ENCODE peak calls at places on chromosomes 12 and 14, in nine cellular contexts. I is HepG2, U is endothelial cell of umbilical vein, S is thyroid gland, W is ovary, Q is tibial nerve, P is transverse colon, K is H1, T is HCT116. X is an unnamed sample.

GRCh38 chr12:121668750-121669524 is 517 bp downstream of the MORN3 start:
- DNase-seq in W (no peak), I (peak), K (no peak), T (no peak), S (peak), Q (no peak), U (peak), P (peak), X (peak)

GRCh38 chr12:11795910-11796459 is 146.5 kb downstream of the ETV6 start:
- DNase-seq in K (no peak), Q (no peak), I (peak), P (no peak), U (peak), W (no peak), S (no peak), T (peak), X (no peak)

GRCh38 chr12:51262758-51263177 is 7.4 kb downstream of the SMAGP start:
- DNase-seq in Q (peak), U (peak), K (no peak), S (peak), I (no peak), W (peak), T (peak), P (peak), X (peak)

GRCh38 chr12:122880668-122881067 is 15.3 kb downstream of the VPS37B start:
- DNase-seq in W (no peak), P (no peak), T (no peak), K (no peak), S (no peak), Q (no peak), U (no peak), I (peak), X (peak)

GRCh38 chr14:52044791-52045522 is 23.9 kb downstream of the NID2 start:
- DNase-seq in S (peak), K (no peak), I (no peak), T (no peak), P (no peak), U (peak), W (no peak), Q (no peak), X (no peak)

GRCh38 chr14:93619176-93619793 is 169.0 kb downstream of the PRIMA1 start:
- DNase-seq in S (peak), W (no peak), I (peak), Q (peak), T (peak), P (peak), U (peak), K (no peak), X (peak)

GRCh38 chr12:93518725-93519124 is 51.4 kb downstream of the MRPL42 start:
- DNase-seq in P (no peak), T (no peak), W (no peak), S (no peak), U (no peak), I (no peak), K (no peak), Q (no peak), X (peak)

GRCh38 chr12:132222096-132222807 is 78.0 kb downstream of the NOC4L start:
- DNase-seq in Q (no peak), W (no peak), T (peak), P (no peak), K (no peak), U (no peak), I (peak), S (peak), X (peak)

GRCh38 chr14:55398679-55399078 is 13.0 kb downstream of the ATG14 start:
- DNase-seq in W (peak), U (peak), Q (peak), K (no peak), I (no peak), S (no peak), T (peak), P (no peak), X (peak)

GRCh38 chr12:47785887-47786661 is 13.0 kb downstream of the SLC48A1 start:
- DNase-seq in K (no peak), U (no peak), T (no peak), Q (no peak), W (no peak), S (no peak), I (no peak), P (no peak), X (no peak)

GRCh38 chr12:125284945-125285344 is 219.7 kb downstream of the AACS start:
- DNase-seq in S (no peak), Q (no peak), W (no peak), K (no peak), T (peak), P (no peak), I (no peak), U (no peak), X (peak)

GRCh38 chr12:64273527-64274403 is 51.7 kb upstream of the KICS2 start:
- DNase-seq in U (peak), Q (no peak), S (no peak), W (no peak), P (peak), I (peak), T (peak), K (peak), X (peak)

GRCh38 chr14:50763386-50764007 is 67.5 kb downstream of the NIN start:
- DNase-seq in U (no peak), Q (no peak), I (no peak), S (no peak), W (no peak), P (no peak), T (no peak), K (no peak), X (no peak)

GRCh38 chr12:49776858-49777257 is 35.5 kb downstream of the TMBIM6 start:
- DNase-seq in Q (no peak), T (no peak), I (no peak), K (no peak), U (no peak), S (no peak), W (no peak), P (no peak), X (peak)

GRCh38 chr14:89131004-89131750 is 285.9 kb downstream of the FOXN3 start:
- DNase-seq in Q (no peak), P (no peak), I (no peak), W (no peak), T (no peak), K (no peak), U (no peak), S (no peak), X (no peak)

GRCh38 chr14:90556666-90557450 is 160.0 kb downstream of the CALM1 start:
- DNase-seq in I (peak), W (no peak), U (no peak), T (no peak), K (no peak), P (no peak), S (no peak), Q (no peak), X (no peak)

GRCh38 chr14:55438066-55438683 is 2.2 kb downstream of the TBPL2 start:
- DNase-seq in K (no peak), T (peak), I (peak), W (no peak), S (peak), Q (peak), U (peak), P (no peak), X (peak)

GRCh38 chr12:111030800-111031199 is 110.4 kb upstream of the MYL2 start:
- DNase-seq in W (no peak), U (no peak), Q (no peak), K (no peak), S (no peak), P (no peak), I (no peak), T (no peak), X (no peak)

GRCh38 chr14:22314183-22314820 is 274.7 kb downstream of the DAD1 start:
- DNase-seq in T (peak), S (no peak), K (no peak), I (peak), W (no peak), P (no peak), U (peak), Q (peak), X (peak)

GRCh38 chr14:71701990-71702389 is 230.2 kb upstream of the RGS6 start:
- DNase-seq in W (no peak), I (no peak), P (no peak), K (no peak), U (no peak), T (no peak), S (no peak), Q (no peak), X (no peak)

GRCh38 chr12:44674866-44675265 is 201.2 kb downstream of the NELL2 start:
- DNase-seq in U (no peak), I (no peak), Q (no peak), K (no peak), S (no peak), P (no peak), W (no peak), T (no peak), X (no peak)

GRCh38 chr14:59422069-59422881 is 42.9 kb downstream of the GPR135 start:
- DNase-seq in I (no peak), U (peak), T (no peak), P (no peak), S (peak), W (no peak), Q (no peak), K (no peak), X (peak)

GRCh38 chr12:66288121-66288520 is 14.2 kb upstream of the HELB start:
- DNase-seq in I (no peak), T (no peak), W (no peak), U (no peak), Q (no peak), P (no peak), K (no peak), S (no peak), X (no peak)

GRCh38 chr14:91509083-91509877 is 830 bp downstream of the PPP4R3A start:
- DNase-seq in K (no peak), I (peak), P (peak), U (peak), W (peak), S (peak), Q (no peak), T (no peak), X (peak)

GRCh38 chr14:62654641-62655040 is 390.6 kb downstream of the KCNH5 start:
- DNase-seq in P (no peak), K (no peak), Q (no peak), T (no peak), W (no peak), I (no peak), S (no peak), U (no peak), X (no peak)

GRCh38 chr12:94593822-94594442 is 56.4 kb downstream of the TMCC3 start:
- DNase-seq in W (no peak), Q (no peak), U (no peak), T (no peak), P (no peak), S (no peak), I (no peak), K (no peak), X (peak)

GRCh38 chr12:121537814-121538698 is 42.8 kb downstream of the KDM2B start:
- DNase-seq in W (no peak), K (no peak), Q (no peak), S (peak), P (peak), I (no peak), T (no peak), U (peak), X (peak)

GRCh38 chr12:115943630-115944391 is 333.7 kb downstream of the MED13L start:
- DNase-seq in I (peak), W (no peak), K (no peak), P (no peak), S (no peak), U (no peak), T (no peak), Q (peak), X (no peak)

GRCh38 chr14:103543721-103544626 is 15.0 kb downstream of the TRMT61A start:
- DNase-seq in I (no peak), W (peak), S (no peak), U (no peak), T (no peak), Q (no peak), P (peak), K (no peak), X (no peak)

GRCh38 chr14:95185452-95186392 is 28.4 kb upstream of the DICER1 start:
- DNase-seq in S (no peak), W (peak), Q (peak), T (no peak), U (peak), K (no peak), I (no peak), P (peak), X (peak)
- TF ChIP-seq POLR2A in S (no peak), W (no peak), Q (no peak), T (no peak), U (peak), K (no peak), I (no peak), P (peak), X (peak)

GRCh38 chr12:113221997-113222729 is 899 bp downstream of the TPCN1 start:
- DNase-seq in P (no peak), K (no peak), I (no peak), T (no peak), W (no peak), S (no peak), Q (no peak), U (peak), X (peak)

GRCh38 chr12:113224955-113225354 is 3.7 kb downstream of the TPCN1 start:
- DNase-seq in T (no peak), U (no peak), P (no peak), W (no peak), K (no peak), Q (no peak), I (no peak), S (no peak), X (no peak)

GRCh38 chr12:113221181-113221996 is at the start of gene TPCN1:
- DNase-seq in K (peak), I (peak), Q (peak), T (peak), U (peak), S (peak), P (peak), W (peak), X (peak)

GRCh38 chr12:113220593-113221180 is 577 bp upstream of the TPCN1 start:
- DNase-seq in W (no peak), I (no peak), Q (no peak), P (no peak), U (no peak), K (no peak), S (no peak), T (no peak), X (peak)

GRCh38 chr12:113222730-113223531 is 1.7 kb downstream of the TPCN1 start:
- DNase-seq in P (peak), I (peak), S (peak), W (peak), U (peak), K (no peak), T (no peak), Q (peak), X (peak)
- TF ChIP-seq CTCF in P (no peak), I (no peak), S (no peak), W (no peak), U (no peak), K (no peak), T (no peak), Q (no peak), X (no peak)

GRCh38 chr14:54366726-54367707 is 29.8 kb upstream of the CDKN3 start:
- DNase-seq in U (peak), T (peak), K (no peak), S (peak), W (peak), Q (no peak), P (peak), I (peak), X (peak)

GRCh38 chr14:54360667-54361066 is 36.1 kb upstream of the CDKN3 start:
- DNase-seq in Q (no peak), U (no peak), T (no peak), I (peak), P (no peak), K (no peak), S (no peak), W (no peak), X (no peak)

GRCh38 chr14:54362759-54363437 is 33.9 kb upstream of the CDKN3 start:
- DNase-seq in K (no peak), T (no peak), Q (no peak), W (no peak), S (no peak), I (no peak), U (peak), P (no peak), X (no peak)

GRCh38 chr14:54362089-54362504 is 34.7 kb upstream of the CDKN3 start:
- DNase-seq in S (no peak), U (no peak), W (no peak), T (no peak), P (no peak), I (no peak), Q (no peak), K (peak), X (no peak)

DNA sequence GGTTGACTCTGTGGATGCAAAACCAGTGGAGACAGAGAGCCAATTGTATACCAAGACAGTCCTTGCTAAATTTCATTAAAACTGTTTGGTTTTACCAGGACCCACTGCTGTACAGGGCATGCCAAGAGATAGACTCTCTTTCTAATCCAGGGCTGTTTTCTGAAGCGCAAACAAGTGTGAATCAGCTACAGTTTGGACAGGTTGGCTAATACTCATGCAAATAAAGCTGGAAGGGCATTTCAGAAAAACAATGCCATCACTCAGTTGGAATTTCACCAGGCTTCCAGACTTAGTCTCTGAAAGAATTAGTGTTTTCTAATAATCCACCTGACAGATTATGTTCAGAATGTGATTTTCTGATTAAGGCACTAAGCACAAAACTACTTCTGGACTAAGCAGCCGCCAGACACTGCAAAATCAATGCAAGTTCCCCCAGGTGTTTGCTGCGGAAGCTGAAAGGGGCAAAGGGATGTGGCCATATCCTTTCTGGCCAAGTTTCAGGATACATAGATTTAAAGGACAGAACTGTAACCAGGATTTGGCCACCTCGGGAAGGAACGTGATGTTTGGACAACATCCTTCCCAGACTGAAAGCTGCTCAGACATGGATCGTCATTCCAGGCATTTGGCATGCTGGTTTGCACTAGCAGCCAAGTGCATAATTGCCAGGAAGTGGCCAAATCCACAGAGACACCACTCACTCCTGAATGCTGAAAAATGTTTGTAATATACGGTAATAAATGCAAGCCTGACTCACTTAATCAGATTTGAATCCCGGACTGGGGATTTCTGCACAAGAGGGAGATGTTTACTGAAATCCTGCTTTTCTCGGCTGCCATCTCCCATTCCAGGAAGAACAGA is 32.0 kb upstream of the CDKN3 start:
- DNase-seq in Q (peak), W (no peak), T (no peak), S (peak), P (no peak), K (no peak), U (peak), I (peak), X (no peak)
- TF ChIP-seq POLR2A in Q (no peak), W (no peak), T (no peak), S (no peak), P (no peak), K (no peak), U (no peak), I (no peak), X (no peak)

GRCh38 chr14:98704441-98704840 is 567.6 kb downstream of the BCL11B start:
- DNase-seq in I (no peak), P (peak), Q (no peak), T (no peak), S (no peak), U (no peak), W (no peak), K (no peak), X (peak)
- TF ChIP-seq CTCF in I (no peak), P (no peak), Q (no peak), T (no peak), S (no peak), U (no peak), W (no peak), K (no peak), X (no peak)

X was measured in NB4.